ENCODE peak calls at places on chromosomes 3 and 15, in seven cellular contexts. W, S, B, X, Y, P and C are unnamed samples.

GRCh38 chr3:156409694-156410093 is 145.2 kb downstream of the SSR3 start:
- DNase-seq in W (no peak), S (no peak), B (no peak), X (no peak), Y (no peak), P (no peak), C (no peak)

GRCh38 chr3:46987485-46988401 is 8.3 kb downstream of the NBEAL2 start:
- DNase-seq in W (peak), S (peak), B (no peak), X (no peak), Y (peak), P (no peak), C (peak)

GRCh38 chr3:153615863-153616262 is 453.8 kb downstream of the RAP2B start:
- DNase-seq in W (no peak), S (no peak), B (no peak), X (no peak), Y (no peak), P (no peak), C (no peak)

GRCh38 chr15:90994059-90994416 is 297 bp downstream of the PRC1 start:
- DNase-seq in W (no peak), S (peak), B (no peak), X (peak), Y (no peak), P (no peak), C (peak)

GRCh38 chr3:46931631-46932441 is 44.7 kb downstream of the CCDC12 start:
- DNase-seq in W (peak), S (no peak), B (no peak), X (peak), Y (no peak), P (peak), C (no peak)

GRCh38 chr3:13078158-13078905 is 5.1 kb upstream of the IQSEC1 start:
- DNase-seq in W (no peak), S (no peak), B (no peak), X (peak), Y (no peak), P (no peak), C (no peak)

GRCh38 chr3:20912406-20912805 is 726.4 kb upstream of the SGO1 start:
- DNase-seq in W (no peak), S (no peak), B (no peak), X (no peak), Y (no peak), P (no peak), C (no peak)

GRCh38 chr3:158539414-158540014 is 31.5 kb upstream of the MLF1 start:
- DNase-seq in W (no peak), S (peak), B (no peak), X (peak), Y (no peak), P (peak), C (no peak)

GRCh38 chr3:58161435-58162398 is 49.1 kb downstream of the DNASE1L3 start:
- DNase-seq in W (no peak), S (peak), B (no peak), X (no peak), Y (no peak), P (no peak), C (no peak)

GRCh38 chr3:123947482-123947881 is 13.5 kb downstream of the CCDC14 start:
- DNase-seq in W (no peak), S (no peak), B (no peak), X (no peak), Y (no peak), P (no peak), C (no peak)

GRCh38 chr15:90294159-90294558 is 28.7 kb downstream of the NGRN start:
- DNase-seq in W (no peak), S (no peak), B (no peak), X (no peak), Y (no peak), P (no peak), C (no peak)

GRCh38 chr3:70989174-70989573 is 594.4 kb downstream of the FOXP1 start:
- DNase-seq in W (no peak), S (no peak), B (no peak), X (no peak), Y (no peak), P (no peak), C (no peak)

GRCh38 chr15:39851505-39852082 is 68.5 kb downstream of the GPR176 start:
- DNase-seq in W (no peak), S (no peak), B (no peak), X (no peak), Y (no peak), P (no peak), C (no peak)

GRCh38 chr15:40105517-40106202 is 3.0 kb downstream of the BMF start:
- DNase-seq in W (no peak), S (no peak), B (no peak), X (no peak), Y (no peak), P (no peak), C (no peak)

GRCh38 chr3:31096661-31097060 is 202.2 kb upstream of the GADL1 start:
- DNase-seq in W (no peak), S (no peak), B (no peak), X (no peak), Y (no peak), P (no peak), C (no peak)

GRCh38 chr3:149879872-149880271 is 66.9 kb downstream of the RNF13 start:
- DNase-seq in W (no peak), S (peak), B (no peak), X (peak), Y (no peak), P (peak), C (no peak)

GRCh38 chr3:191220908-191221307 is 21.9 kb downstream of the OSTN start:
- DNase-seq in W (no peak), S (no peak), B (no peak), X (no peak), Y (no peak), P (peak), C (no peak)

GRCh38 chr3:28840976-28841376 is 439.9 kb upstream of the RBMS3 start:
- DNase-seq in W (peak), S (no peak), B (no peak), X (no peak), Y (no peak), P (no peak), C (no peak)

GRCh38 chr3:120892921-120893320 is 15.1 kb upstream of the STXBP5L start:
- DNase-seq in W (no peak), S (no peak), B (no peak), X (no peak), Y (no peak), P (no peak), C (no peak)
- TF ChIP-seq TAF1 in W (no peak), S (no peak), B (no peak), X (no peak), Y (no peak), P (no peak), C (no peak)

GRCh38 chr15:55659481-55659880 is 71.3 kb upstream of the PYGO1 start:
- DNase-seq in W (no peak), S (no peak), B (no peak), X (no peak), Y (no peak), P (no peak), C (no peak)

GRCh38 chr15:55660153-55660552 is 72.0 kb upstream of the PYGO1 start:
- DNase-seq in W (no peak), S (no peak), B (no peak), X (no peak), Y (no peak), P (no peak), C (no peak)

GRCh38 chr15:55661431-55661830 is 73.3 kb upstream of the PYGO1 start:
- DNase-seq in W (no peak), S (no peak), B (no peak), X (no peak), Y (no peak), P (peak), C (no peak)
- TF ChIP-seq TAF1 in W (no peak), S (no peak), B (no peak), X (no peak), Y (no peak), P (no peak), C (no peak)

GRCh38 chr3:36795622-36796021 is 31.3 kb upstream of the DCLK3 start:
- DNase-seq in W (no peak), S (no peak), B (no peak), X (no peak), Y (no peak), P (no peak), C (no peak)

GRCh38 chr3:36792342-36792741 is 28.0 kb upstream of the DCLK3 start:
- DNase-seq in W (no peak), S (peak), B (peak), X (peak), Y (no peak), P (peak), C (no peak)

GRCh38 chr3:36800533-36801116 is 36.3 kb upstream of the DCLK3 start:
- DNase-seq in W (no peak), S (no peak), B (no peak), X (no peak), Y (no peak), P (no peak), C (no peak)

GRCh38 chr3:36796896-36797295 is 32.5 kb upstream of the DCLK3 start:
- DNase-seq in W (no peak), S (no peak), B (no peak), X (no peak), Y (no peak), P (no peak), C (no peak)
- TF ChIP-seq TAF1 in W (no peak), S (no peak), B (no peak), X (no peak), Y (no peak), P (no peak), C (no peak)

GRCh38 chr3:102410616-102411015 is 24.2 kb upstream of the ZPLD1 start:
- DNase-seq in W (no peak), S (no peak), B (no peak), X (no peak), Y (no peak), P (no peak), C (no peak)

GRCh38 chr3:102419786-102420185 is 15.0 kb upstream of the ZPLD1 start:
- DNase-seq in W (no peak), S (no peak), B (no peak), X (no peak), Y (no peak), P (no peak), C (no peak)

DNA sequence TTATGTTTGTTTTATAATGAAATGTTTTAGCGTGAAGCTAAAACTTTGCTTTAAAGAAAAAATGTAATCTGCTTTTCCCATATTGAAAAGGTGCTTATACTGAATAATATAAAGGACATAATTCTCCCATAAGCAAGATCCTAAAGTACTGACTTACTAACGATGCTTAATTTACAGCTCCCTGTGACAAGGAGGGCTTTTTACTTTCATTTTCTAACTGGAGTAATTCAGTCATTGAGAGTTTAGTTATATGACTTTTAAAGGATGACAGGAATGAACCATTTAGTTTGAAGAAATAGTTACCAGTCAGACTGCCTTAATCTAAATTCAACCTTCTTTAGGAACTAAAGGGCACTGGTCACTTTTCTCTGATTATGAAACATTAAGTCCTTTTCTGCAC is 19.3 kb upstream of the ZPLD1 start:
- DNase-seq in W (no peak), S (no peak), B (no peak), X (no peak), Y (no peak), P (no peak), C (no peak)
- TF ChIP-seq TAF1 in W (no peak), S (no peak), B (no peak), X (no peak), Y (no peak), P (no peak), C (no peak)